ENCODE peak calls at places on chromosomes 6 and 20, in seven cellular contexts. P is B cell, J is tibial nerve, I is GM20000, N is colonic mucosa, F is prostate gland, G is WTC11. T is an unnamed sample.

GRCh38 chr6:163404825-163405265 is 9.7 kb upstream of the QKI start:
- DNase-seq in P (no peak), J (peak; percentile 58), I (no peak), N (no peak), F (no peak), G (no peak), T (peak; percentile 25)

GRCh38 chr6:112223070-112223861 is 31.1 kb downstream of the LAMA4 start:
- DNase-seq in P (no peak), J (no peak), I (no peak), N (no peak), F (no peak), G (no peak), T (no peak)

GRCh38 chr6:27375613-27376079 is 12.9 kb upstream of the ZNF391 start:
- DNase-seq in P (no peak), J (no peak), I (no peak), N (no peak), F (no peak), G (no peak), T (no peak)

GRCh38 chr6:28597217-28597835 is 71.6 kb downstream of the GPX5 start:
- DNase-seq in P (peak; percentile 29), J (no peak), I (no peak), N (no peak), F (no peak), G (peak; percentile 80), T (no peak)

GRCh38 chr20:54063580-54063979 is 6.8 kb downstream of the BCAS1 start:
- DNase-seq in P (no peak), J (no peak), I (no peak), N (no peak), F (no peak), G (no peak), T (no peak)

GRCh38 chr20:1456300-1456699 is 10.3 kb downstream of the NSFL1C start:
- DNase-seq in P (no peak), J (no peak), I (no peak), N (no peak), F (no peak), G (no peak), T (no peak)

GRCh38 chr6:44201638-44202303 is 15.0 kb upstream of the MYMX start:
- DNase-seq in P (no peak), J (no peak), I (no peak), N (no peak), F (peak; percentile 73), G (no peak), T (no peak)

GRCh38 chr6:131331873-131332759 is 196.8 kb downstream of the AKAP7 start:
- DNase-seq in P (no peak), J (no peak), I (no peak), N (no peak), F (no peak), G (no peak), T (no peak)

GRCh38 chr6:105112577-105112976 is 67.2 kb downstream of the POPDC3 start:
- DNase-seq in P (no peak), J (no peak), I (no peak), N (no peak), F (no peak), G (no peak), T (no peak)

GRCh38 chr6:1554241-1554880 is 55.4 kb upstream of the FOXC1 start:
- DNase-seq in P (peak; percentile 22), J (no peak), I (peak; percentile 62), N (no peak), F (no peak), G (no peak), T (no peak)

GRCh38 chr6:151092561-151092960 is 147.2 kb upstream of the AKAP12 start:
- DNase-seq in P (peak; percentile 11), J (no peak), I (no peak), N (no peak), F (no peak), G (no peak), T (no peak)

GRCh38 chr20:54257090-54257816 is 49.4 kb downstream of the PFDN4 start:
- DNase-seq in P (no peak), J (peak; percentile 18), I (no peak), N (no peak), F (no peak), G (no peak), T (no peak)

GRCh38 chr6:138428943-138429616 is 25.1 kb downstream of the HEBP2 start:
- DNase-seq in P (peak; percentile 59), J (peak; percentile 67), I (peak; percentile 77), N (no peak), F (no peak), G (no peak), T (no peak)

GRCh38 chr6:138979365-138979764 is 8.7 kb downstream of the REPS1 start:
- DNase-seq in P (no peak), J (no peak), I (no peak), N (no peak), F (no peak), G (no peak), T (no peak)

GRCh38 chr6:144497650-144498049 is 212.5 kb downstream of the UTRN start:
- DNase-seq in P (no peak), J (no peak), I (no peak), N (no peak), F (no peak), G (no peak), T (no peak)

GRCh38 chr6:47740714-47741113 is 41.1 kb upstream of the OPN5 start:
- DNase-seq in P (no peak), J (no peak), I (no peak), N (no peak), F (no peak), G (no peak), T (no peak)

GRCh38 chr20:20630551-20630950 is 81.9 kb downstream of the RALGAPA2 start:
- DNase-seq in P (no peak), J (no peak), I (no peak), N (no peak), F (no peak), G (no peak), T (no peak)

GRCh38 chr20:7924692-7925091 is 15.6 kb downstream of the HAO1 start:
- DNase-seq in P (no peak), J (no peak), I (no peak), N (no peak), F (no peak), G (no peak), T (no peak)

GRCh38 chr6:61809004-61809595 is 476.9 kb downstream of the KHDRBS2 start:
- DNase-seq in P (peak; percentile 55), J (peak; percentile 5), I (peak; percentile 6), N (no peak), F (no peak), G (no peak), T (no peak)

GRCh38 chr6:45423901-45424627 is 46.3 kb upstream of the SUPT3H start:
- DNase-seq in P (peak; percentile 46), J (no peak), I (peak; percentile 19), N (no peak), F (peak; percentile 23), G (peak; percentile 48), T (peak; percentile 31)

GRCh38 chr6:24145690-24146131 is 19.7 kb downstream of the NRSN1 start:
- DNase-seq in P (no peak), J (no peak), I (no peak), N (no peak), F (no peak), G (no peak), T (no peak)

GRCh38 chr6:121573466-121573865 is 138.0 kb downstream of the GJA1 start:
- DNase-seq in P (no peak), J (no peak), I (no peak), N (no peak), F (no peak), G (no peak), T (no peak)

GRCh38 chr6:4466769-4467480 is 309.3 kb upstream of the CDYL start:
- DNase-seq in P (no peak), J (no peak), I (no peak), N (no peak), F (no peak), G (no peak), T (no peak)
- TF ChIP-seq CTCF in P (no peak), J (no peak), I (no peak), N (no peak), F (no peak), G (no peak), T (no peak)

GRCh38 chr6:31010393-31011060 is at the start of gene MUC22:
- DNase-seq in P (no peak), J (no peak), I (no peak), N (no peak), F (no peak), G (no peak), T (no peak)
- TF ChIP-seq CTCF in P (no peak), J (no peak), I (no peak), N (no peak), F (no peak), G (no peak), T (no peak)

GRCh38 chr20:43949248-43949647 is 34.6 kb downstream of the TOX2 start:
- DNase-seq in P (no peak), J (no peak), I (no peak), N (no peak), F (no peak), G (no peak), T (no peak)
- TF ChIP-seq CTCF in P (no peak), J (no peak), I (no peak), N (no peak), F (no peak), G (no peak), T (no peak)

GRCh38 chr20:10047427-10047826 is 12.6 kb downstream of the ANKEF1 start:
- DNase-seq in P (no peak), J (no peak), I (no peak), N (no peak), F (no peak), G (peak; percentile 62), T (no peak)
- TF ChIP-seq CTCF in P (no peak), J (no peak), I (no peak), N (no peak), F (no peak), G (peak; percentile 36), T (no peak)

DNA sequence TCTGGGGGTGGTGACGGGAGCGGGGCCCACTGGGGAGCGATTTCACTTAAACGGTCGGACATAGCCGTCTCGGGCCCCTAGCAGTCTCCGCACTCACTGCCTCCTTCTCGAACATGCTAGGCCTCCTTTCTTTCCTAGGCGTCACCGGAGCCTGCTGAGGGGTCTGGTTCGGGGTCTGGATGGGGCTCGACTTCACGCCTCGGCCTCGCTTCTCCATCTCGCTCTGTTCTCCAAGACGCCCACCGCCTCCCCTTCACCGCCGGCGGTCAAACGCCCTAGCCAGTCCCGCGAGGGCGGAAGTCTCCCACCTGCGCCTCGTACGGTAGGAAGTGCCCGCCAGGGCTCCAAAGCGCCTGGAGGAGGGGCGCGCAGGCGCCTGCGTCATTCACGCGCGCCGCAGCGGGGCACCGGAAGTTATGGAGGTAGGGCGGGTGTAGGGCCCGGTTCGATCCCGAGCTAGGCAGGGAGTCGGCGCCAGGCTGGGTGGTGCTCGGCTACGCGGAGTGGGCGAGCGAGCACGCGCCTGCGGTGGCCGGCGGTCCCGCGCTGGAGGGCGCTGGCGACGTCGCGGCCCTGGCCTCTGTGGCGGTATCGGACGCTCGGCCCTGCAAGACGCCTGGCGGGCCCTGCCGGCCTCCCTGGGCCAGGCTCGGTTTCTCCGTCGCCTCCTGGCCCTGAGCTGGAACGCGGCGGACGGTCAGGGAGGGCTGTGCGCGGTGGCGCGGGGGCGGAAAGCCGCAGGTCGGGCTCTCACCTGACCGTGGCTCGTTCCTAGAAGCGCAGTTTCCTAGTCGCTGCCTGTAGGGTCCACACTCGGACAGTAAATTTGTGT is at the start of the genes DYNLT2 and ERMARD:
- DNase-seq in P (peak; percentile 97), J (peak; percentile 88), I (peak; percentile 94), N (peak; percentile 96), F (peak; percentile 92), G (peak; percentile 95), T (peak; percentile 96)
- TF ChIP-seq CTCF in P (no peak), J (peak; percentile 75), I (no peak), N (no peak), F (peak; percentile 58), G (no peak), T (peak; percentile 76)